ENCODE peak calls at places on chromosomes 1 and 21, in six cellular contexts. G is K562, P is HCT116, W is H1, F is HepG2, V is GM12878. C is an unnamed sample.

GRCh38 chr1:227429447-227430359 is 111.4 kb upstream of the CDC42BPA start:
- DNase-seq in G (no peak), P (no peak), W (no peak), F (no peak), V (no peak), C (no peak)

GRCh38 chr1:71343686-71344416 is 263.0 kb upstream of the ZRANB2 start:
- DNase-seq in G (no peak), P (no peak), W (no peak), F (no peak), V (no peak), C (peak; percentile 20)

GRCh38 chr1:41806472-41807155 is 112.1 kb downstream of the HIVEP3 start:
- DNase-seq in G (no peak), P (no peak), W (no peak), F (no peak), V (no peak), C (no peak)

GRCh38 chr1:109262231-109263010 is 13.1 kb downstream of the CELSR2 start:
- DNase-seq in G (no peak), P (no peak), W (no peak), F (no peak), V (no peak), C (no peak)

GRCh38 chr1:235972316-235973090 is 92.4 kb downstream of the NID1 start:
- DNase-seq in G (peak; percentile 36), P (no peak), W (no peak), F (no peak), V (no peak), C (no peak)

GRCh38 chr21:21085206-21085605 is 87.0 kb downstream of the NCAM2 start:
- DNase-seq in G (no peak), P (no peak), W (no peak), F (no peak), V (no peak), C (no peak)

GRCh38 chr1:222634180-222635013 is 16.5 kb downstream of the MIA3 start:
- DNase-seq in G (peak; percentile 68), P (peak; percentile 85), W (no peak), F (peak; percentile 87), V (no peak), C (peak; percentile 93)

GRCh38 chr1:176227579-176227978 is 20.5 kb upstream of the COP1 start:
- DNase-seq in G (no peak), P (no peak), W (no peak), F (no peak), V (no peak), C (no peak)

GRCh38 chr1:232901255-232901654 is 49.2 kb upstream of the NTPCR start:
- DNase-seq in G (no peak), P (no peak), W (no peak), F (no peak), V (no peak), C (no peak)

GRCh38 chr1:112982853-112983539 is 27.0 kb upstream of the SLC16A1 start:
- DNase-seq in G (no peak), P (no peak), W (no peak), F (no peak), V (peak; percentile 12), C (no peak)

GRCh38 chr1:210700083-210700482 is 371.4 kb downstream of the HHAT start:
- DNase-seq in G (no peak), P (no peak), W (no peak), F (no peak), V (no peak), C (no peak)

GRCh38 chr1:210698661-210699060 is 370.0 kb downstream of the HHAT start:
- DNase-seq in G (no peak), P (no peak), W (no peak), F (no peak), V (no peak), C (no peak)

GRCh38 chr1:210697185-210697584 is 368.5 kb downstream of the HHAT start:
- DNase-seq in G (no peak), P (no peak), W (no peak), F (no peak), V (no peak), C (peak; percentile 15)

GRCh38 chr1:210695041-210695440 is 366.3 kb downstream of the HHAT start:
- DNase-seq in G (no peak), P (no peak), W (no peak), F (no peak), V (no peak), C (no peak)

DNA sequence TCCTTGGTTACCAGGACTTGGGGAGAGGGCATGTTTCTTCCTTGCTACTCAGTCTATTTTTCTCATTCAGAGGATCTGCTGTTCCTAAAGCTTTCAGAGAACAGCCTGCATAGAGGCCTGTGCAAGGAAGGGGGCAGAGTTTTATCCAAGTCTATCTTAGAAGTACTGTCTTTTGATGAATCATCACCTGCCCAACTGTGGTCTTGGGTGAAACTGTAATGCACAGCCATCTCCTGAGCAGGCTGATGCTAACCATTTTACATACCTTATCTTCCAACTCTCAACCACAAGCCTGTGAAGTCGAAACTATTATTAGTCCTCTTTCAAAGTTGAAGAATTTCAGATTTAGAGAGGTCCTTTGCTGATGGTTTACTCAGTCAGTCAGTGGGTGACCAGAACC is 368.0 kb downstream of the HHAT start:
- DNase-seq in G (no peak), P (no peak), W (no peak), F (no peak), V (peak; percentile 67), C (no peak)
- TF ChIP-seq ZNF274 in G (no peak), P (no peak), W (no peak), F (no peak), V (no peak), C (no peak)

GRCh38 chr1:30817548-30817947 is 60.0 kb upstream of the LAPTM5 start:
- DNase-seq in G (no peak), P (no peak), W (no peak), F (no peak), V (no peak), C (no peak)

GRCh38 chr1:30817083-30817450 is 59.5 kb upstream of the LAPTM5 start:
- DNase-seq in G (no peak), P (no peak), W (no peak), F (no peak), V (no peak), C (no peak)

GRCh38 chr1:30814292-30814691 is 56.7 kb upstream of the LAPTM5 start:
- DNase-seq in G (no peak), P (no peak), W (no peak), F (no peak), V (no peak), C (no peak)

GRCh38 chr1:30815556-30815955 is 58.0 kb upstream of the LAPTM5 start:
- DNase-seq in G (no peak), P (no peak), W (no peak), F (no peak), V (no peak), C (no peak)

GRCh38 chr1:30816211-30817082 is 58.9 kb upstream of the LAPTM5 start:
- DNase-seq in G (no peak), P (no peak), W (no peak), F (no peak), V (no peak), C (peak; percentile 96)
- TF ChIP-seq ZNF274 in G (no peak), P (no peak), W (no peak), F (no peak), V (no peak), C (no peak)

DNA sequence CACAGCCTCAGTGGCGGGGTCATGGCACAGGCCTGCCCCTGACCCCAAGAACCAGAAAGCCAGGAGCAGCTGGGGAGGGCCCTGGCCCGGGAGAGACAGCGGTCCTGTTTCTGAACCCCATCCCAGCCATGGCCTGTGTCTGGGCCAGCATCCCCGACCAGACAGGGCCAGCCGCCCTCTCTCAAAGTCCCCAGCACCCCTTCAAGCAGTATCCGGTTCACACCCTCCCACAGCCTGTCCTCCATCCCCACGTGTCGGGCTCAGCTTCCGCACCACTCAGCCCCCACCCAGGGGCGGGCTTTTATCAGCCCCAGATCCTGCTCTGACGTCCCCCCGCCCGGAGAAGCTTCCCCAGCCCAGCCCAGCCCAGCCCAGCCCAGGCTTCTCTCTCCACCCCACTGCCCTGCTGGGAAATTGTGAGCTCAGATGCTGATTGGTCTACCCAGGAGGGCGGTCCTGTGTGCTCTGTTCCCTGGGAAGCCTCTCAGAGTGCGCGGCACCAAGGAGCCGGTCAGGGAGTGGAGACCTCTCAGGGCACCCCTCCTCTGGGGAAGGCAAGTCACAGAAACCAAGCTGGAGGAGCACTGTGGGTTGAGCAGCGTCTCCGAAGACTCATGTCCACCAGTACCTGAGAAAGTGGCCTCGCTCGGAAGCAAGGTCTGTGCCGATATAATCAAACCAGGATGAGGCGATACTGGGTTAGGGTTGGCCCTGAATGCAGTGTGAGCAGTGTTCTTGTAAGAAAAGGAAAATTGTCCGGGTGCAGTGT is 4.7 kb upstream of the FAAP20 start:
- DNase-seq in G (peak; percentile 98), P (peak; percentile 74), W (no peak), F (peak; percentile 63), V (peak; percentile 26), C (no peak)
- TF ChIP-seq ZNF274 in G (no peak), P (no peak), W (no peak), F (no peak), V (no peak), C (no peak)

DNA sequence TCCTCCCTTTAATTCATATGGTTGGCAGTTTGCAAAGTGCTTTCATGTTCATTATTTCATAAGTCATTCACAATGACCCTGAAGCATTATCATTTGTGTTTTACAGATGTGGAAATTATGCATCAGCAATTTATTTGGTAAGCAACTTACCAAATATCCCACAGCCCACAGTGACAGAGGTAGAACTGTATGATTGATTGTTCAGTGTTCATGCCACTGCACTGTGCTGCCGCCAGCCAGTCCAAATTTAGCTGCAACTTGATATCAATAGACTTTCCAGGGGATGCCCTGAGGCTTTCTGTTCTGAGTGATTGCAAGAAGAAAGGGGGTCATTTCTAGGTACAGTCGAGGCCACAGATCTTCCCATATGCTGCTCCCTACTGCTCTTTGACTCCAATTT is 380.3 kb downstream of the PLPP3 start:
- DNase-seq in G (no peak), P (no peak), W (no peak), F (no peak), V (no peak), C (no peak)
- TF ChIP-seq ZNF274 in G (no peak), P (no peak), W (no peak), F (no peak), V (no peak), C (no peak)

GRCh38 chr1:229691362-229691761 is 65.3 kb downstream of the URB2 start:
- DNase-seq in G (no peak), P (no peak), W (no peak), F (no peak), V (no peak), C (no peak)

GRCh38 chr1:229689915-229690314 is 63.9 kb downstream of the URB2 start:
- DNase-seq in G (no peak), P (no peak), W (no peak), F (no peak), V (no peak), C (no peak)

GRCh38 chr1:229690662-229691061 is 64.6 kb downstream of the URB2 start:
- DNase-seq in G (no peak), P (no peak), W (no peak), F (no peak), V (no peak), C (no peak)

GRCh38 chr1:229693124-229693523 is 67.1 kb downstream of the URB2 start:
- DNase-seq in G (no peak), P (no peak), W (no peak), F (no peak), V (no peak), C (no peak)

GRCh38 chr1:229689273-229689672 is 63.2 kb downstream of the URB2 start:
- DNase-seq in G (no peak), P (no peak), W (no peak), F (no peak), V (no peak), C (no peak)
- TF ChIP-seq ZNF274 in G (no peak), P (no peak), W (no peak), F (no peak), V (no peak), C (no peak)

C was measured in NT2/D1.